ENCODE peak calls at places on chromosomes 4 and X, in seven cellular contexts. X is cardiac muscle cell; L is lower lobe of right lung; O is CD4-positive, CD25-positive, alpha-beta regulatory T cell; H is mucosa of descending colon; M is OCI-LY7; K is ovary. I is an unnamed sample. For H3K36me3, the result is how much of the 10 kb centered on the place peaks cover.

GRCh38 chrX:107454302-107454701 is 4.8 kb downstream of the FRMPD3 start:
- DNase-seq in H (no peak), O (no peak), L (no peak), M (no peak), K (no peak), X (no peak), I (no peak)

GRCh38 chr4:25859429-25860148 is 3.2 kb downstream of the SEL1L3 start:
- DNase-seq in M (peak), O (peak), K (no peak), X (no peak), H (peak), L (no peak), I (peak)

GRCh38 chr4:86500527-86500926 is 93.6 kb upstream of the PTPN13 start:
- DNase-seq in L (no peak), K (no peak), X (no peak), O (no peak), H (no peak), M (no peak), I (no peak)

GRCh38 chr4:26028793-26029511 is 114.9 kb downstream of the SMIM20 start:
- DNase-seq in M (no peak), O (peak), K (peak), X (peak), H (peak), L (peak), I (peak)

GRCh38 chr4:176498857-176499256 is 179.1 kb downstream of the SPCS3 start:
- DNase-seq in O (no peak), M (no peak), H (no peak), X (no peak), K (no peak), L (no peak), I (no peak)

GRCh38 chr4:103400405-103400804 is 202.3 kb upstream of the CENPE start:
- DNase-seq in O (no peak), L (no peak), X (no peak), H (no peak), M (no peak), K (no peak), I (no peak)

GRCh38 chr4:92253550-92253949 is 50.2 kb upstream of the GRID2 start:
- DNase-seq in L (no peak), X (no peak), M (no peak), H (no peak), O (no peak), K (no peak), I (no peak)

GRCh38 chr4:166895771-166896170 is 338.5 kb downstream of the SPOCK3 start:
- DNase-seq in L (no peak), O (no peak), H (no peak), K (no peak), M (no peak), X (no peak), I (no peak)

GRCh38 chr4:184960505-184960971 is 57.8 kb upstream of the HELT start:
- DNase-seq in L (no peak), O (no peak), K (no peak), H (no peak), M (no peak), X (no peak), I (no peak)

GRCh38 chr4:41142946-41143720 is 71.2 kb downstream of the APBB2 start:
- DNase-seq in O (no peak), M (no peak), K (peak), H (peak), X (no peak), L (no peak), I (no peak)

GRCh38 chr4:78650106-78651021 is 98.8 kb downstream of the ANXA3 start:
- DNase-seq in M (no peak), X (peak), H (no peak), K (no peak), L (no peak), O (no peak), I (no peak)

GRCh38 chrX:118459494-118459893 is 36.1 kb upstream of the DOCK11 start:
- DNase-seq in X (peak), K (no peak), L (no peak), O (peak), M (peak), H (peak), I (peak)

GRCh38 chr4:13921805-13922204 is 294.3 kb upstream of the BOD1L1 start:
- DNase-seq in L (no peak), K (no peak), M (no peak), H (no peak), X (no peak), O (no peak), I (peak)

GRCh38 chr4:186948361-186949291 is 225.0 kb upstream of the FAT1 start:
- DNase-seq in O (no peak), L (no peak), H (no peak), X (peak), K (no peak), M (peak), I (no peak)

GRCh38 chr4:143406523-143406922 is 69.8 kb downstream of the GAB1 start:
- DNase-seq in X (no peak), H (peak), L (peak), K (peak), M (no peak), O (no peak), I (no peak)

GRCh38 chr4:17096692-17097091 is 198.2 kb upstream of the LDB2 start:
- DNase-seq in O (no peak), H (no peak), K (no peak), L (no peak), X (no peak), M (no peak), I (no peak)

GRCh38 chr4:182778222-182778982 is 138.8 kb downstream of the DCTD start:
- DNase-seq in X (no peak), K (no peak), M (no peak), H (no peak), L (no peak), O (no peak), I (no peak)

GRCh38 chrX:48948589-48948988 is 8.8 kb downstream of the OTUD5 start:
- DNase-seq in M (no peak), X (no peak), L (no peak), H (no peak), O (no peak), K (no peak), I (no peak)

DNA sequence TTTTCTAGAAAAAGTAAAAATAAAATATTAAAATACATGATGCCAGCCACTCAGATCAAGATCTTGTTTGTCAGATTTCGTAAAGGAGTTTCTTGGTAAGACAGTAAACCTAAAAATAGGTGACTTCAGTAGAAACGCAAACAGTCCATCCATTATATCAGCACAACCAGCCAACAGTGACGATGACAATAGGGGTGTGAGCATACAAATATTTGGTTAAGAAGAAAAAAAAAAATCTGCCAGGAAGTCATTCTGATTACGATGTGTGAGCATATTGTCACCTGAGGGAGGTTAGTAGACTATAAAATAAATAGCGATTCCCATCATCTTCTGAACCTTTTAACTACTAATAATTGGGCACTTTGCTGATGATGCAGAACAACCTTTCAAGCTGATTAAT is 37.6 kb downstream of the SLC7A11 start:
- DNase-seq in M (no peak), O (no peak), X (no peak), K (no peak), H (peak), L (no peak), I (no peak)
- H3K36me3 ChIP-seq in M (under half), O (under half), X (under half), K (under half), H (under half), L (under half), I (under half)

DNA sequence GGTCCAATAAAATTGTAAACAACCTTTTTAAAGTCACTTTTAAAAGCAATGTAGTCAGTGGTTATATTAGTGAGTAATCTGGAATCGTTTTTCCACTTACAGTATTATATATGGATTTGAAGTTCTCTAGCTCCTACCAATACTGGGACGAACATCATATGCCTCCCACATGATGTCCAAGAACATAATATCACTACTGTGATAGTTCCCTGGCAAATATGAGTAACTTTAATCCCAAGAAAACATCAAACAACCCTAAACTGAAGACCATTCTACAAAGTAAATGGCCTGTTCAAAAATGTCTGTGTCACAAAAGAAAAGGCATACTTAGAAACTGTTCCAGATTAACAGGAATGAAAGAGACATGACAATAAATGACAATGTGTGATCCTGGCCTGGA is 53.6 kb upstream of the FGFBP2 start:
- DNase-seq in K (no peak), L (no peak), O (no peak), H (no peak), X (no peak), M (no peak), I (no peak)
- H3K36me3 ChIP-seq in K (under half), L (under half), O (under half), H (under half), X (under half), M (under half), I (under half)

DNA sequence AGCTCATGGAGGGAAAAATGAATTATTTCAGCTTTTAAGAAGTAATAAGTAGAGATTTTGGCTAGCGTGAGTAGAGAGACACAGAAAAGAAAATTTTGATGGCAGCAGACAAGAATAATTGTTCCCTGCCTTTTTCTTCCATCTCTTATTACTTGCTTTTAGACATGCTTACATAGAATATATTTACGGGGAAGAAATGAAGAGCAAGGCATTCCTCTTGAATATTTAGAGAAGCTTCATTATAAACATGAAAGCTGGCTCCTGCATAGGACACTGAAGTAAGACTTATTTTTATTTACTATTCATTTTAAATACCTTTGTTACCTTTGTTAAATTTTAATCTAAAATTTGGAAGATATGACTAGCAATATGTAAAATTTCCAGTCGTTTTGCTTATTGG is 32.2 kb downstream of the DCK start:
- DNase-seq in H (no peak), K (no peak), L (no peak), M (no peak), X (no peak), O (no peak), I (no peak)
- H3K36me3 ChIP-seq in H (under half), K (under half), L (under half), M (half or more), X (under half), O (half or more), I (under half)

DNA sequence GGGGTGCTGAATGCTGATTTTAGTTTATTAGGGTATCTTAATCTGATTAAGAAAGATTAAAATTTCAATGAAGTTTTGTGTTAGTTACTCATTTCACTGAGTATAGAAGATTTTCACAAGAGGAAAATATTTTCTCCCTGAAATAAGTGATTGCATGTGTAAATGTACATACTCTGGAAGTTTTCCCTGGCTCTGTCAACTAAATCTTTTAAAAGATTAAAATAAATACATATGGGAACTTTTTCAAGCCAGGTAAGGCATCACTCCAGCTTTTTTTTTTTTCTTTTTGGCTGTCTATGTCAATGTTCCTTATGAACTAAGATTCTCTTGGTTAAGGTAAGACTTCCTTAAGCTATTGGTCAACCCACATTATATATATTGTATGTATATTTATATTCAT is 117.6 kb downstream of the CBR4 start:
- DNase-seq in L (no peak), X (no peak), O (no peak), K (no peak), H (no peak), M (no peak), I (no peak)
- H3K36me3 ChIP-seq in L (half or more), X (half or more), O (under half), K (under half), H (under half), M (under half), I (under half)

GRCh38 chr4:2943364-2944090 is 19.7 kb downstream of the NOP14 start:
- DNase-seq in L (no peak), H (no peak), K (no peak), O (no peak), M (no peak), X (no peak), I (no peak)
- H3K36me3 ChIP-seq in L (half or more), H (under half), K (under half), O (half or more), M (half or more), X (half or more), I (under half)

GRCh38 chr4:2902126-2902525 is 58.5 kb downstream of the ADD1 start:
- DNase-seq in X (no peak), O (no peak), H (peak), M (no peak), K (no peak), L (no peak), I (no peak)

GRCh38 chr4:2901186-2901585 is 57.5 kb downstream of the ADD1 start:
- DNase-seq in H (no peak), X (no peak), M (no peak), O (no peak), L (no peak), K (no peak), I (no peak)

GRCh38 chr4:2905544-2905943 is 57.7 kb downstream of the NOP14 start:
- DNase-seq in H (no peak), O (no peak), M (no peak), X (no peak), K (no peak), L (no peak), I (no peak)

GRCh38 chr4:2898001-2898400 is 54.4 kb downstream of the ADD1 start:
- DNase-seq in X (no peak), H (no peak), L (no peak), K (no peak), M (no peak), O (no peak), I (no peak)

DNA sequence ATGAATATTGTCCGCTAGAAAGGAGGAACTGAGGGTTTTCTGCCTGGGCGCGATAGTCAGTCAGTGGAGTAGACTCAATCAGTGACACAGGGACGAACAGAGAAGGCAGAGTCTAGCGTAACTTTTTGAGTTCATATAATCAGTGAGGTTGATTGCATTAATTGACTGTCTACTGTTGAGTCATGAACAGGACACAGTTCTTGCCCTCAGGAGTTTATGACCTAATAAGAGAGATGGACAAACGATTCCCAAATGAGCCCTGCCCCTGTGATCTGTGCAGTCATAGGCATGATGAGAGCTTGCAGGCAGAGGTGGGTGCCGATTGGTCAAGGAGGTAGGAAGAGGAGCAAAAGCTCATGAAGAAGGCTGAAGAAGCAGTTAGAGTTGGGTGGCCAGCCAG is 57.1 kb downstream of the ADD1 start:
- DNase-seq in X (no peak), O (no peak), M (no peak), K (no peak), H (no peak), L (no peak), I (no peak)
- H3K36me3 ChIP-seq in X (half or more), O (half or more), M (under half), K (under half), H (under half), L (half or more), I (under half)

DNA sequence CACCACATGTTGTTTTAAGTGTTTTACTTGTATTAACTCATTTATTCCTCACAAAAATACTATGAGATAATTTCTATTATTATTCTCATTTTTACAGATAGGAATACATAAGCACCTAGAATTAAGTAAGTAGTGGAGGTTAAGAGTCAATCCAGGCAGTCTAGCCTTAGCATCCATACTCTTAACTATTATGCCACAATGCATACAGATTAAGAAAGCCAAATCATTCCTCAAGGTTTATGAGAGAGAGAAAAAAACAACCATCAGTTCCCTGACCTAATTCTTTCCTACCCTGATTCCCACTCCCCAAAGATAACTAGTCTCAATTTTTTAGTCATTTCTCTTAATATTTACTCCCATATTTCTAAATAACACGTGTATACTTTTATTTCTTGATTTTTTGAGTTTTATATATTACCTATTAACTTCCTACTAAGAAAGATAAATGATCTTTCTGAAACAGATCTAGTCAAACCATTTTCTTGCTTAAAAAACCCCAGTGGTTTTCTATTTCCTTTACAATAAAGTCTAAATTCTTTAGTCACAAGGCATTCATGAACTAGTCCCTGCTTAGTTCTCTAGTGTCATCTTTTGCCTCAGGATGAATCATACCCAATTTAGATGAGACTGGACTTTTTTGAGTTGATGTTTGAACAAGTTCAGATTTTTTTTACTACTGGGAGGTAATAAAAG is 16.0 kb downstream of the UBA6 start:
- DNase-seq in O (no peak), H (no peak), X (no peak), K (no peak), M (no peak), L (no peak), I (no peak)
- H3K36me3 ChIP-seq in O (under half), H (under half), X (under half), K (under half), M (half or more), L (under half), I (under half)

I was measured in MM.1S.